ENCODE peak calls at places on chromosomes 16 and 17, in six cellular contexts. V is HCT116, F is H1, P is K562, H is GM12878, Q is HepG2. L is an unnamed sample. For H3K9me3, the result is how much of the 10 kb centered on the place peaks cover.

GRCh38 chr17:56141046-56141839 is 12.0 kb upstream of the ANKFN1 start:
- DNase-seq in V (no peak), F (no peak), P (no peak), H (no peak), Q (no peak), L (no peak)

GRCh38 chr17:68398731-68399637 is 58.3 kb downstream of the WIPI1 start:
- DNase-seq in V (peak), F (no peak), P (peak), H (no peak), Q (peak), L (peak)

GRCh38 chr16:1746693-1747195 is 24.6 kb downstream of the NME3 start:
- DNase-seq in V (no peak), F (no peak), P (no peak), H (no peak), Q (no peak), L (no peak)

GRCh38 chr17:28955408-28955807 is 4.1 kb upstream of the PHF12 start:
- DNase-seq in V (no peak), F (no peak), P (no peak), H (no peak), Q (no peak), L (no peak)

GRCh38 chr16:49437344-49437743 is 63.7 kb downstream of the C16orf78 start:
- DNase-seq in V (no peak), F (no peak), P (no peak), H (no peak), Q (no peak), L (no peak)

GRCh38 chr17:6831662-6832263 is at the start of gene TEKT1:
- DNase-seq in V (no peak), F (peak), P (no peak), H (no peak), Q (peak), L (peak)

GRCh38 chr17:17164156-17164555 is 42.0 kb downstream of the PLD6 start:
- DNase-seq in V (no peak), F (no peak), P (no peak), H (no peak), Q (no peak), L (no peak)

GRCh38 chr16:89073346-89074221 is 20.1 kb upstream of the ACSF3 start:
- DNase-seq in V (no peak), F (no peak), P (no peak), H (no peak), Q (no peak), L (no peak)

GRCh38 chr17:44541884-44542581 is 15.3 kb upstream of the FZD2 start:
- DNase-seq in V (no peak), F (no peak), P (no peak), H (no peak), Q (no peak), L (no peak)

GRCh38 chr17:62615503-62615902 is 12.0 kb upstream of the MRC2 start:
- DNase-seq in V (no peak), F (no peak), P (no peak), H (no peak), Q (no peak), L (no peak)

DNA sequence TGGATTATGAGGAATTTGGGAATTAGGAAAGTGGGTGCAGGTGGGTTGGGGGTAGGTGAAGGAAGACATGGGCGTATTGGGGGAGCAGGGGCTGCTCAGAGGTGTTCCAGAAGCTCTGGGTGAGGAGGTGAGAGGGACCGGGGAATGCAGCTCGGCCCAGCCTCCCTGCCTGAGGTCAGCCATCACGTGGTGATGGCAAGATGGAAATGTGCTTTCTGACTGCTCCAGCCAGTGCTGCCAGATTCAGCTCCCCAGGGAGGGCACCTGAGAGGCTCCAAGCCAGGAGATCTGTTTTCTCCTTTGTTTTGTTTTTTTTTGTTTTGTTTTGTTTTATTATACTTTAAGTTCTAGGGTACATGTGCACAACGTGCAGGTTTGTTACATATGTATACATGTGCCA is 35.2 kb upstream of the STH start:
- DNase-seq in V (no peak), F (no peak), P (no peak), H (no peak), Q (no peak), L (no peak)
- H3K9me3 ChIP-seq in V (under half), F (under half), P (under half), H (under half), Q (under half), L (under half)

GRCh38 chr16:87897563-87898505 is 28.5 kb upstream of the SLC7A5 start:
- DNase-seq in V (no peak), F (no peak), P (no peak), H (no peak), Q (no peak), L (no peak)
- TF ChIP-seq ZNF274 in V (no peak), F (no peak), P (no peak), H (no peak), Q (no peak), L (no peak)

GRCh38 chr17:58004060-58004459 is 3.0 kb downstream of the SRSF1 start:
- DNase-seq in V (no peak), F (no peak), P (no peak), H (no peak), Q (no peak), L (no peak)
- H3K9ac ChIP-seq in V (no peak), F (no peak), P (peak), H (no peak), Q (no peak), L (no peak)

GRCh38 chr17:52758481-52758880 is 600.0 kb upstream of the CA10 start:
- DNase-seq in V (no peak), F (no peak), P (no peak), H (no peak), Q (no peak), L (no peak)

GRCh38 chr17:52762147-52762793 is 603.8 kb upstream of the CA10 start:
- DNase-seq in V (no peak), F (no peak), P (no peak), H (no peak), Q (no peak), L (no peak)

GRCh38 chr17:52759864-52760263 is 601.4 kb upstream of the CA10 start:
- DNase-seq in V (no peak), F (no peak), P (no peak), H (no peak), Q (no peak), L (no peak)

GRCh38 chr17:52762794-52763167 is 604.3 kb upstream of the CA10 start:
- DNase-seq in V (no peak), F (no peak), P (no peak), H (no peak), Q (no peak), L (no peak)
- H3K9me3 ChIP-seq in V (under half), F (under half), P (under half), H (under half), Q (half or more), L (under half)

DNA sequence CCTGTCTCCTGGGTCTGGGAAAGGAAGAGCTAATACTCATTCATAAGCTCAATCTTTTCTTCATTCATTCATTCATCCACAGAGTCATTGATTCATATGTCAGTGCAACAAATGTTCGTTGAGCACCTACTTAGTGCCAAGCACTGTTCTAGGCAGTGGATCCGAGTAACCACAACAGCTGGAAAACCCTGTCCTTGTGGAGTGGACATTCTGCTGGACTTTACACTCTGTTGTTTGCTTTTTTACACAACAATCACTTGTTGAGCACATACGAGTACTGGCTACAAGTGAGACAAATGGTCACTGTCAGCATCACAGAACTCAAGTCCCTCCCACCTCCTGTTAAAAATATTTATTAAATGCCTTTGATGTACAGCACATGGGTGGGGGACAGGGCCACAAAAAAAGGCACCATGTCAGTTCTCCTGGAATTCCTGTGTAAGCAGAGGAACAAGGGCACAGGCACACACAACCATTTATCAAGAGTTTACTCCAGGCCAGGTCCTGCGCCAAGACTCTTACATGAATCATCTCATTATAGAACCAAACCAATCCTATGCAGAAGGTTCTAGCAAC is 46.9 kb downstream of the TEKT5 start:
- DNase-seq in V (no peak), F (no peak), P (no peak), H (no peak), Q (peak), L (no peak)
- TF ChIP-seq ZNF274 in V (no peak), F (no peak), P (no peak), H (no peak), Q (peak), L (no peak)

GRCh38 chr17:21200590-21201301 is 13.2 kb downstream of the TMEM11 start:
- DNase-seq in V (no peak), F (no peak), P (no peak), H (no peak), Q (no peak), L (no peak)
- H3K9ac ChIP-seq in V (no peak), F (no peak), P (no peak), H (no peak), Q (no peak), L (peak)

GRCh38 chr16:35725949-35726348 is 2266.5 kb downstream of the TP53TG3F start:
- DNase-seq in V (no peak), F (no peak), P (no peak), H (no peak), Q (no peak), L (no peak)
- H3K9me3 ChIP-seq in V (under half), F (under half), P (under half), H (under half), Q (half or more), L (under half)

GRCh38 chr17:3039748-3040147 is 23.7 kb downstream of the OR1D5 start:
- DNase-seq in V (no peak), F (no peak), P (no peak), H (no peak), Q (no peak), L (no peak)

GRCh38 chr17:3038941-3039340 is 24.5 kb downstream of the OR1D5 start:
- DNase-seq in V (no peak), F (no peak), P (no peak), H (no peak), Q (no peak), L (no peak)

GRCh38 chr17:3046753-3047152 is 16.7 kb downstream of the OR1D5 start:
- DNase-seq in V (no peak), F (no peak), P (no peak), H (no peak), Q (no peak), L (no peak)

GRCh38 chr17:3040882-3041281 is 22.5 kb downstream of the OR1D5 start:
- DNase-seq in V (no peak), F (no peak), P (no peak), H (no peak), Q (no peak), L (no peak)

GRCh38 chr17:3043737-3044365 is 19.6 kb downstream of the OR1D5 start:
- DNase-seq in V (no peak), F (no peak), P (peak), H (no peak), Q (peak), L (peak)
- TF ChIP-seq ZNF274 in V (no peak), F (no peak), P (no peak), H (no peak), Q (no peak), L (no peak)

GRCh38 chr16:24645739-24646645 is 83.5 kb upstream of the TNRC6A start:
- DNase-seq in V (peak), F (no peak), P (no peak), H (no peak), Q (peak), L (no peak)
- H3K9ac ChIP-seq in V (peak), F (no peak), P (no peak), H (no peak), Q (no peak), L (no peak)

L was measured in NT2/D1.